ENCODE peak calls at places on chromosomes 7 and 10, in five cellular contexts. S, L, M, G and V are unnamed samples.
A peak's percentile ranks its signal among the peaks of the same experiment; 100 is the strongest.

GRCh38 chr10:102678842-102679289 is 34.6 kb downstream of the TRIM8 start:
- DNase-seq in S (peak; percentile 40), L (no peak), M (no peak), G (peak; percentile 63), V (no peak)

GRCh38 chr7:22627136-22627535 is 99.9 kb upstream of the IL6 start:
- DNase-seq in S (no peak), L (no peak), M (no peak), G (no peak), V (no peak)

GRCh38 chr10:101007099-101007711 is 7.6 kb downstream of the LZTS2 start:
- DNase-seq in S (no peak), L (no peak), M (no peak), G (no peak), V (no peak)

GRCh38 chr7:849145-849544 is 16.9 kb downstream of the SUN1 start:
- DNase-seq in S (no peak), L (no peak), M (no peak), G (no peak), V (no peak)

GRCh38 chr10:108561649-108562048 is 1361.7 kb downstream of the XPNPEP1 start:
- DNase-seq in S (no peak), L (no peak), M (no peak), G (no peak), V (no peak)

GRCh38 chr10:1149793-1150637 is 93.8 kb downstream of the WDR37 start:
- DNase-seq in S (no peak), L (no peak), M (no peak), G (no peak), V (no peak)

GRCh38 chr10:92851003-92851402 is 2.7 kb downstream of the EXOC6 start:
- DNase-seq in S (no peak), L (no peak), M (no peak), G (no peak), V (no peak)

GRCh38 chr10:43461950-43462349 is 25.0 kb downstream of the ZNF487 start:
- DNase-seq in S (peak; percentile 63), L (peak; percentile 72), M (peak; percentile 52), G (peak; percentile 70), V (peak; percentile 65)

GRCh38 chr7:111560773-111561658 is 1.3 kb downstream of the IMMP2L start:
- DNase-seq in S (no peak), L (peak; percentile 5), M (no peak), G (no peak), V (no peak)

GRCh38 chr10:44245601-44245938 is 139.3 kb downstream of the CXCL12 start:
- DNase-seq in S (no peak), L (no peak), M (no peak), G (no peak), V (no peak)

GRCh38 chr7:44581426-44581906 is 565 bp downstream of the TMED4 start:
- DNase-seq in S (no peak), L (peak; percentile 61), M (no peak), G (no peak), V (peak; percentile 35)

GRCh38 chr7:27187702-27188665 is 3.0 kb upstream of the HOXA11 start:
- DNase-seq in S (no peak), L (no peak), M (no peak), G (no peak), V (no peak)

GRCh38 chr10:75972494-75973276 is 541.3 kb downstream of the LRMDA start:
- DNase-seq in S (no peak), L (no peak), M (no peak), G (peak; percentile 18), V (no peak)